ENCODE peak calls at places on chromosome X, in six cellular contexts. H, Q, E, B, T and W are unnamed samples.

GRCh38 chrX:148582353-148582752 is 81.9 kb downstream of the AFF2 start:
- DNase-seq in E (peak; percentile 22), H (no peak), Q (no peak), T (no peak), B (no peak), W (no peak)

GRCh38 chrX:100829730-100830129 is 9.5 kb downstream of the CSTF2 start:
- DNase-seq in Q (peak; percentile 1), T (no peak), E (peak; percentile 1), B (no peak), H (no peak), W (no peak)

GRCh38 chrX:12011075-12011474 is 127.2 kb upstream of the FRMPD4 start:
- DNase-seq in Q (peak; percentile 10), E (peak; percentile 28), B (no peak), T (no peak), H (no peak), W (no peak)

GRCh38 chrX:34956915-34957314 is 14.3 kb downstream of the FAM47B start:
- DNase-seq in H (no peak), T (no peak), E (peak; percentile 43), Q (peak; percentile 42), B (no peak), W (no peak)

GRCh38 chrX:37349131-37350033 is at the start of gene PRRG1:
- DNase-seq in H (no peak), E (peak; percentile 79), Q (peak; percentile 85), T (peak; percentile 74), B (peak; percentile 59), W (peak; percentile 75)

GRCh38 chrX:122303761-122304160 is 880.3 kb upstream of the GRIA3 start:
- DNase-seq in E (no peak), B (no peak), Q (no peak), H (no peak), T (no peak), W (no peak)

GRCh38 chrX:100417671-100418070 is 7.6 kb upstream of the PCDH19 start:
- DNase-seq in E (no peak), T (no peak), Q (no peak), B (no peak), H (no peak), W (no peak)

GRCh38 chrX:86002076-86002896 is 45.1 kb downstream of the CHM start:
- DNase-seq in E (peak; percentile 13), H (no peak), B (peak; percentile 66), T (no peak), Q (peak; percentile 49), W (peak; percentile 56)

GRCh38 chrX:10074241-10074941 is 82.4 kb upstream of the CLCN4 start:
- DNase-seq in H (no peak), T (no peak), B (no peak), Q (no peak), E (no peak), W (no peak)

GRCh38 chrX:154979671-154980070 is 42.9 kb downstream of the F8 start:
- DNase-seq in B (no peak), H (no peak), T (no peak), Q (peak; percentile 0), E (no peak), W (no peak)

GRCh38 chrX:2874222-2875135 is 45.7 kb downstream of the GYG2 start:
- DNase-seq in Q (no peak), B (no peak), T (no peak), E (no peak), H (no peak), W (no peak)

GRCh38 chrX:39654183-39654925 is 443.4 kb downstream of the BCOR start:
- DNase-seq in B (no peak), E (no peak), H (no peak), Q (no peak), T (no peak), W (no peak)

GRCh38 chrX:134544189-134544588 is 84.2 kb downstream of the HPRT1 start:
- DNase-seq in H (no peak), T (no peak), E (peak; percentile 50), Q (no peak), B (no peak), W (no peak)

GRCh38 chrX:77426811-77427210 is 20.4 kb upstream of the FGF16 start:
- DNase-seq in T (no peak), H (no peak), B (no peak), E (peak; percentile 33), Q (peak; percentile 55), W (no peak)

GRCh38 chrX:42466706-42467105 is 311.3 kb downstream of the PPP1R2C start:
- DNase-seq in B (no peak), Q (no peak), T (no peak), E (no peak), H (no peak), W (no peak)

GRCh38 chrX:139920306-139920705 is 12.5 kb downstream of the ATP11C start:
- DNase-seq in T (no peak), Q (no peak), B (no peak), H (no peak), E (no peak), W (no peak)

GRCh38 chrX:83446355-83446754 is 61.7 kb upstream of the POU3F4 start:
- DNase-seq in T (no peak), E (no peak), H (no peak), Q (no peak), B (no peak), W (no peak)

GRCh38 chrX:76148011-76148665 is 24.7 kb upstream of the PBDC1 start:
- DNase-seq in Q (peak; percentile 10), T (no peak), H (no peak), B (no peak), E (peak; percentile 53), W (no peak)

GRCh38 chrX:20066968-20067708 is 49.6 kb downstream of the MAP7D2 start:
- DNase-seq in T (no peak), H (no peak), E (peak; percentile 56), B (peak; percentile 41), Q (peak; percentile 59), W (peak; percentile 51)

GRCh38 chrX:67619253-67619652 is 75.4 kb downstream of the AR start:
- DNase-seq in E (peak; percentile 55), Q (peak; percentile 61), H (no peak), T (no peak), B (no peak), W (no peak)

GRCh38 chrX:152958524-152959465 is 35.1 kb downstream of the PNMA5 start:
- DNase-seq in T (peak; percentile 86), H (peak; percentile 82), B (peak; percentile 68), Q (peak; percentile 88), E (peak; percentile 90), W (peak; percentile 89)

GRCh38 chrX:40057405-40057804 is 40.4 kb downstream of the BCOR start:
- DNase-seq in H (no peak), E (no peak), B (no peak), T (no peak), Q (no peak), W (no peak)

GRCh38 chrX:150365953-150366911 is 3.1 kb downstream of the MAMLD1 start:
- DNase-seq in T (peak; percentile 52), B (no peak), Q (peak; percentile 70), H (no peak), E (peak; percentile 38), W (peak; percentile 6)

GRCh38 chrX:52923781-52924241 is 26.7 kb downstream of the FAM156B start:
- DNase-seq in B (no peak), T (peak; percentile 23), E (peak; percentile 38), H (no peak), Q (peak; percentile 56), W (no peak)

GRCh38 chrX:123087326-123087725 is 96.8 kb upstream of the GRIA3 start:
- DNase-seq in H (no peak), E (peak; percentile 78), Q (no peak), B (no peak), T (no peak), W (no peak)

GRCh38 chrX:74536142-74537010 is 78.0 kb downstream of the RLIM start:
- DNase-seq in B (peak; percentile 66), H (no peak), E (peak; percentile 73), Q (peak; percentile 89), T (peak; percentile 87), W (peak; percentile 63)

GRCh38 chrX:40132751-40133150 is 35.0 kb upstream of the BCOR start:
- DNase-seq in H (no peak), E (peak; percentile 80), B (no peak), Q (peak; percentile 87), T (peak; percentile 73), W (no peak)

GRCh38 chrX:34849371-34849770 is 93.2 kb upstream of the FAM47B start:
- DNase-seq in T (no peak), Q (peak; percentile 67), E (peak; percentile 79), B (no peak), H (no peak), W (no peak)

GRCh38 chrX:119206203-119206602 is 29.9 kb upstream of the PGRMC1 start:
- DNase-seq in T (no peak), Q (no peak), H (no peak), B (no peak), E (no peak), W (peak; percentile 23)